ENCODE peak calls at places on chromosomes 3 and 15, in six cellular contexts. Y is glutamatergic neuron; O is cardiac fibroblast; M is CD4-positive, alpha-beta T cell; A is WTC11; I is fibroblast of pulmonary artery. T is an unnamed sample.

GRCh38 chr15:20671665-20672064 is 130.1 kb upstream of the GOLGA6L6 start:
- DNase-seq in Y (no peak), O (no peak), M (no peak), A (no peak), I (no peak), T (peak; percentile 49)

GRCh38 chr15:35626531-35626930 is 80.6 kb upstream of the DPH6 start:
- DNase-seq in Y (no peak), O (no peak), M (no peak), A (no peak), I (peak; percentile 22), T (no peak)

GRCh38 chr3:16801223-16801622 is 83.5 kb upstream of the PLCL2 start:
- DNase-seq in Y (no peak), O (peak; percentile 28), M (no peak), A (no peak), I (peak; percentile 57), T (no peak)

GRCh38 chr15:36757189-36757814 is 177.9 kb downstream of the CDIN1 start:
- DNase-seq in Y (no peak), O (peak; percentile 32), M (no peak), A (no peak), I (peak; percentile 39), T (peak; percentile 50)

GRCh38 chr3:56988874-56989433 is 71.5 kb upstream of the SPATA12 start:
- DNase-seq in Y (peak; percentile 80), O (peak; percentile 88), M (peak; percentile 61), A (peak; percentile 82), I (peak; percentile 92), T (peak; percentile 83)

GRCh38 chr3:169812124-169812843 is 386 bp upstream of the LRRIQ4 start:
- DNase-seq in Y (peak; percentile 81), O (peak; percentile 75), M (peak; percentile 21), A (peak; percentile 69), I (peak; percentile 69), T (no peak)

GRCh38 chr3:139353920-139354556 is 10.2 kb downstream of the MRPS22 start:
- DNase-seq in Y (peak; percentile 49), O (peak; percentile 75), M (no peak), A (no peak), I (peak; percentile 75), T (peak; percentile 64)

GRCh38 chr3:13135811-13136321 is 62.6 kb upstream of the IQSEC1 start:
- DNase-seq in Y (no peak), O (no peak), M (no peak), A (no peak), I (no peak), T (no peak)

GRCh38 chr3:64773150-64773549 is 85.3 kb upstream of the ADAMTS9 start:
- DNase-seq in Y (no peak), O (no peak), M (no peak), A (no peak), I (no peak), T (no peak)

GRCh38 chr15:44058126-44058525 is 136.9 kb downstream of the FRMD5 start:
- DNase-seq in Y (no peak), O (no peak), M (no peak), A (no peak), I (no peak), T (no peak)

GRCh38 chr3:144341461-144341860 is 369.8 kb downstream of the DIPK2A start:
- DNase-seq in Y (no peak), O (no peak), M (no peak), A (no peak), I (no peak), T (no peak)

GRCh38 chr3:119965692-119966091 is 128.6 kb downstream of the GSK3B start:
- DNase-seq in Y (no peak), O (no peak), M (no peak), A (no peak), I (no peak), T (no peak)

GRCh38 chr3:28050895-28051294 is 190.5 kb upstream of the CMC1 start:
- DNase-seq in Y (no peak), O (peak; percentile 86), M (no peak), A (no peak), I (peak; percentile 27), T (peak; percentile 97)

GRCh38 chr3:108152261-108152660 is 61.4 kb upstream of the CD47 start:
- DNase-seq in Y (no peak), O (no peak), M (no peak), A (no peak), I (no peak), T (no peak)

GRCh38 chr15:55721554-55722185 is 21.3 kb downstream of the PRTG start:
- DNase-seq in Y (no peak), O (no peak), M (no peak), A (no peak), I (no peak), T (no peak)

GRCh38 chr15:31338879-31339557 is 12.4 kb downstream of the KLF13 start:
- DNase-seq in Y (peak; percentile 50), O (peak; percentile 91), M (no peak), A (no peak), I (peak; percentile 92), T (peak; percentile 80)

DNA sequence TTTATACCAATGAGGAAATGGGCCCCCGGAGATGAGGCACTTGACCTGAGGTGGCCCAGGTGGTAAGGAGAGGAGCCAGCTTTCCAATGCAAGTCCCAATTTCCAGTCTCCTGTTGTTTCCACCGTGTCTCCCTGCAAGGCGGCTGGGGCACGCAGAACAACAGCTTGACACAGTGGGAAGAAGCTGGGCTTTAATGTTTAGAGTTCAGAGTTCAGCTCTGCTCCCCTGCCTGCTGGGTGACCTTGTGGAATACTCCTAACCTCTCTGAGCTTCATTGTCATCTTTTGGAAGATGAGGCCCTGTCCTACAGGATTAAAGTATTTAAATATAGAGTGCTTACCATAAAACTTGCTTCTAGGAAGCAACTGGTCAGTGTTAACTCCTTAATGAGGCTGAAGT is 80.3 kb downstream of the SMAD3 start:
- DNase-seq in Y (no peak), O (no peak), M (no peak), A (no peak), I (no peak), T (no peak)
- TF ChIP-seq CTCF in Y (no peak), O (no peak), M (no peak), A (no peak), I (no peak), T (no peak)

GRCh38 chr15:101099183-101099582 is 152.7 kb downstream of the CHSY1 start:
- DNase-seq in Y (no peak), O (no peak), M (no peak), A (no peak), I (no peak), T (no peak)

GRCh38 chr15:101100118-101100517 is 151.7 kb downstream of the CHSY1 start:
- DNase-seq in Y (no peak), O (no peak), M (no peak), A (no peak), I (no peak), T (no peak)

GRCh38 chr15:101102746-101103145 is 149.1 kb downstream of the CHSY1 start:
- DNase-seq in Y (no peak), O (no peak), M (no peak), A (no peak), I (no peak), T (no peak)

GRCh38 chr15:101101676-101102075 is 150.2 kb downstream of the CHSY1 start:
- DNase-seq in Y (no peak), O (no peak), M (no peak), A (no peak), I (no peak), T (no peak)

DNA sequence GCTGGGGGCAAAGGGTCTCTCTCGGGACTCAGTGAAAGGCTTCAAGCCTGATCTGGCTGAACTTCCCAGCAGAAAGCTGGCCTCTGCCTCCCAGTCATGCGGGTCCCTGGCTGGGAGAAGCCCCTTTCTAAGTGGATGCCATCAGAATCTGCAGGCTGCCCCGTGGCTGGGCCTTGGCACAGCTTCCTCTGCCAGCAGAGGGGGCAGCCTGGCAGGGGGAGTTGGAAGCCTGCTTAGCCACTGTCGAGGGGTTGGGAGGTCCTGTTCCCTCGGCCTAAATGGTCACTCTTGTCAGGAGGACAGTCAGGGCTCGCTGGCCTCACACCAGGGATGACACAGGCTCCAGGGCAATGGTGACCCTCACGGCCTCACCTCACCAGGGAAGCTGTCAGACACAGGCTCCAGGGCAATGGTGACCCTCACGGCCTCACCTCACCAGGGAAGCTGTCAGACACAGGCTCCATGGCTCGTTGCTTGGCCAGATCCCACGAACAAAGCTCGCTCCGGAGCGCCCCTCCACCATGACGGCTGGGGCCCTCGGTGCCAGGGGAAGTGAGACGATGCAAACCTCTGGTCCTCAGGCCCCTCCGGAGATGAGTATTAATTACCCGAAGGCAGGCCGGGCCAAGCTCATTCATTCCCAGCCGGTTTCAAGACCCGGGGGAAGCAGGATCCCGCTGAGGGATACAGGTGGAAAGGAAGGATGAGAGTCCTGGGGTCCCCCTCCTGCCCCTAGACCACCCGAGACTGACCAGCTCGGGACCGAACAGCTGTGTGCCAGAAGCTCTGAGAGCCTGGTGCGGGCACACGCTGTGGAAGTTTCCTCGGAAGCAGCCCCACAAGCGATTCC is 151.0 kb downstream of the CHSY1 start:
- DNase-seq in Y (no peak), O (no peak), M (no peak), A (no peak), I (no peak), T (no peak)
- TF ChIP-seq CTCF in Y (no peak), O (no peak), M (no peak), A (no peak), I (no peak), T (no peak)

GRCh38 chr15:71088155-71088554 is 27.1 kb upstream of the THSD4 start:
- DNase-seq in Y (no peak), O (no peak), M (no peak), A (no peak), I (no peak), T (no peak)

GRCh38 chr15:71088683-71089082 is 26.6 kb upstream of the THSD4 start:
- DNase-seq in Y (no peak), O (no peak), M (no peak), A (no peak), I (no peak), T (no peak)

GRCh38 chr15:71091601-71092000 is 23.7 kb upstream of the THSD4 start:
- DNase-seq in Y (no peak), O (no peak), M (no peak), A (no peak), I (no peak), T (no peak)

GRCh38 chr15:71092056-71092600 is 23.1 kb upstream of the THSD4 start:
- DNase-seq in Y (no peak), O (no peak), M (no peak), A (no peak), I (no peak), T (no peak)

GRCh38 chr15:71089801-71090200 is 25.5 kb upstream of the THSD4 start:
- DNase-seq in Y (no peak), O (no peak), M (no peak), A (no peak), I (no peak), T (no peak)
- TF ChIP-seq CTCF in Y (no peak), O (no peak), M (no peak), A (no peak), I (no peak), T (no peak)

DNA sequence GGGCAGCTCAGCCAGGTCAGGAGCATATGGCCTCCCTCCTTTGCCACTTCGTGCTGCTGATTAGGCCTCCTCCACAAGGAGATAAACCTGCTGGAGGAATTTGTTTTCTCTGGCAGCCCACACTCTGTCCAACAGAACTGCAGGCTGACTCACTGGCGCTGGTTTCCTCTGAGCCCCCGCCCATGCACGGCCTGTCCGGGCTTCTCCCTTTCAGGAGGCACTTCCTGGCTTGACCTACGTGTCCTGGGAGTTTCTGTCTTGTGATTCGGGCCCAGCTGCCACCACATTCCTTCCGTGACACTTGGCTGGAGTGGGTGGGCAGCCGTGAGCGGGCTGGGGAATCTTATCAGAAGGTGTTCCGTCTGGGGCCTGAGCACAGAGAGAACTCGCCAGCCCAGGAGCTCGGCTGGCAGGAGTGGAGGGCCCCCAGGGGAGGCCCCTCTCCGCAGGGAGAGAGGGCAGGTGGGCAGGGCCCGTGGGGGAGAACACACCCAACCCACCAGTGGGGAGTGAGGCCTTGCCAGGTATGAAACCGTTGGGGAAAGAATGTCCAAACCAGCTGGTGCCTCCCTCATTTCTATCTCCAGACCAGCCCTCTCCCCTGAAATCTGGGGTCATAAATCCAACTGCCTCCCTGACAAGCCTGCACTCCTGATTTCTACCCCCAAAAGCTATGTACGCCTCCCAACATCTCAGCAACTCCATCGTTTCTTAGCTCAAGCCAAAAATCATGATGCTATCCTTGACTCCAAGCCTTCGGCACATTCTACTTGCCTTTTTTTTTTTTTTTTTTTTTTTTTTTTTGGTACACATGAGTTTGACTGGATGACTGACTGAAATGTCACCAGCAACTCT is 110.6 kb upstream of the MEF2A start:
- DNase-seq in Y (no peak), O (peak; percentile 96), M (no peak), A (no peak), I (peak; percentile 98), T (peak; percentile 97)
- TF ChIP-seq CTCF in Y (no peak), O (no peak), M (no peak), A (no peak), I (no peak), T (no peak)